ENCODE peak calls at places on chromosomes 11 and 22, in nine cellular contexts. F is Peyer's patch, U is suprapubic skin, P is A549, Z is body of pancreas, C is lower leg skin, O is GM12891, V is spleen, E is IMR-90. N is an unnamed sample.

GRCh38 chr11:26700536-26701235 is 21.2 kb downstream of the SLC5A12 start:
- DNase-seq in F (no peak), U (no peak), P (no peak), Z (no peak), C (no peak), O (no peak), V (no peak), E (no peak), N (no peak)

GRCh38 chr22:44845191-44845590 is 92.8 kb downstream of the ARHGAP8 start:
- DNase-seq in F (no peak), U (no peak), P (no peak), Z (no peak), C (no peak), O (no peak), V (no peak), E (no peak), N (no peak)

GRCh38 chr22:22418163-22418549 is 90.4 kb downstream of the ZNF280B start:
- DNase-seq in F (no peak), U (no peak), P (no peak), Z (no peak), C (no peak), O (no peak), V (no peak), E (no peak), N (no peak)

GRCh38 chr11:128052912-128053641 is 534.3 kb downstream of the ETS1 start:
- DNase-seq in F (no peak), U (no peak), P (no peak), Z (no peak), C (no peak), O (no peak), V (no peak), E (peak), N (no peak)

GRCh38 chr22:35633520-35633919 is 14.7 kb upstream of the APOL6 start:
- DNase-seq in F (no peak), U (no peak), P (no peak), Z (no peak), C (no peak), O (no peak), V (peak), E (no peak), N (no peak)

GRCh38 chr11:61049066-61049382 is 53.3 kb upstream of the CD5 start:
- DNase-seq in F (no peak), U (no peak), P (no peak), Z (no peak), C (no peak), O (no peak), V (no peak), E (no peak), N (no peak)

GRCh38 chr22:41822289-41823057 is 10.4 kb upstream of the SREBF2 start:
- DNase-seq in F (no peak), U (no peak), P (peak), Z (peak), C (no peak), O (no peak), V (no peak), E (peak), N (no peak)

GRCh38 chr11:24457985-24458384 is 38.9 kb upstream of the LUZP2 start:
- DNase-seq in F (no peak), U (no peak), P (no peak), Z (no peak), C (no peak), O (no peak), V (no peak), E (no peak), N (no peak)

GRCh38 chr22:37769056-37769455 is 38.7 kb upstream of the GCAT start:
- DNase-seq in F (no peak), U (no peak), P (no peak), Z (no peak), C (no peak), O (no peak), V (no peak), E (no peak), N (no peak)

GRCh38 chr11:45156731-45157130 is 10.3 kb downstream of the PRDM11 start:
- DNase-seq in F (no peak), U (no peak), P (no peak), Z (no peak), C (no peak), O (no peak), V (peak), E (no peak), N (no peak)

GRCh38 chr11:72292106-72292790 is 48.3 kb upstream of the PHOX2A start:
- DNase-seq in F (no peak), U (no peak), P (no peak), Z (no peak), C (no peak), O (no peak), V (no peak), E (no peak), N (no peak)

GRCh38 chr11:131002145-131002544 is 85.9 kb upstream of the SNX19 start:
- DNase-seq in F (no peak), U (no peak), P (no peak), Z (no peak), C (no peak), O (no peak), V (no peak), E (no peak), N (no peak)

GRCh38 chr11:64037027-64037633 is 1.4 kb downstream of the FLRT1 start:
- DNase-seq in F (no peak), U (no peak), P (no peak), Z (no peak), C (no peak), O (no peak), V (no peak), E (no peak), N (no peak)

GRCh38 chr11:3160252-3161031 is 4.7 kb downstream of the OSBPL5 start:
- DNase-seq in F (peak), U (peak), P (no peak), Z (peak), C (peak), O (no peak), V (peak), E (peak), N (peak)

GRCh38 chr11:104781719-104782376 is 116.4 kb downstream of the CASP12 start:
- DNase-seq in F (no peak), U (no peak), P (no peak), Z (no peak), C (no peak), O (no peak), V (no peak), E (no peak), N (no peak)

GRCh38 chr11:77135069-77135468 is 7.0 kb downstream of the MYO7A start:
- DNase-seq in F (no peak), U (no peak), P (no peak), Z (no peak), C (no peak), O (no peak), V (no peak), E (no peak), N (no peak)

GRCh38 chr11:113161671-113162589 is 152.5 kb upstream of the TTC12 start:
- DNase-seq in F (no peak), U (no peak), P (no peak), Z (peak), C (no peak), O (no peak), V (no peak), E (no peak), N (no peak)

GRCh38 chr11:44315947-44316387 is 6.0 kb upstream of the ALX4 start:
- DNase-seq in F (no peak), U (no peak), P (peak), Z (no peak), C (no peak), O (no peak), V (peak), E (peak), N (no peak)

GRCh38 chr11:3202759-3203158 is 15.9 kb downstream of the MRGPRG start:
- DNase-seq in F (no peak), U (peak), P (no peak), Z (no peak), C (no peak), O (no peak), V (peak), E (no peak), N (no peak)

GRCh38 chr11:5983443-5983842 is 3.3 kb downstream of the OR52L1 start:
- DNase-seq in F (no peak), U (no peak), P (no peak), Z (no peak), C (no peak), O (no peak), V (no peak), E (no peak), N (no peak)

GRCh38 chr22:25388866-25389540 is 169.6 kb downstream of the CRYBB2 start:
- DNase-seq in F (no peak), U (no peak), P (no peak), Z (no peak), C (no peak), O (no peak), V (peak), E (no peak), N (no peak)

GRCh38 chr11:2387266-2387982 is 10.3 kb downstream of the CD81 start:
- DNase-seq in F (no peak), U (no peak), P (no peak), Z (no peak), C (no peak), O (no peak), V (no peak), E (peak), N (no peak)

GRCh38 chr22:50537765-50538164 is 7.9 kb upstream of the KLHDC7B start:
- DNase-seq in F (no peak), U (no peak), P (no peak), Z (no peak), C (no peak), O (no peak), V (peak), E (no peak), N (no peak)

GRCh38 chr11:106961048-106961447 is 57.2 kb downstream of the GUCY1A2 start:
- DNase-seq in F (no peak), U (no peak), P (peak), Z (no peak), C (no peak), O (no peak), V (no peak), E (no peak), N (no peak)

GRCh38 chr11:57402188-57403066 is 12.0 kb upstream of the PRG2 start:
- DNase-seq in F (no peak), U (no peak), P (peak), Z (no peak), C (no peak), O (no peak), V (no peak), E (no peak), N (no peak)

GRCh38 chr11:12273618-12273995 is 103.8 kb upstream of the PARVA start:
- DNase-seq in F (peak), U (peak), P (no peak), Z (no peak), C (no peak), O (no peak), V (no peak), E (no peak), N (no peak)

GRCh38 chr11:2711161-2711560 is 11.4 kb upstream of the KCNQ1OT1 start:
- DNase-seq in F (no peak), U (no peak), P (no peak), Z (no peak), C (no peak), O (no peak), V (no peak), E (no peak), N (no peak)

GRCh38 chr11:17722000-17722643 is 2.8 kb downstream of the MYOD1 start:
- DNase-seq in F (no peak), U (no peak), P (peak), Z (no peak), C (no peak), O (no peak), V (no peak), E (peak), N (peak)

GRCh38 chr11:88849368-88849767 is 216.4 kb downstream of the GRM5 start:
- DNase-seq in F (no peak), U (no peak), P (no peak), Z (no peak), C (no peak), O (no peak), V (no peak), E (peak), N (no peak)
- TF ChIP-seq POLR2A in F (no peak), U (no peak), P (no peak), Z (no peak), C (no peak), O (no peak), V (no peak), E (no peak), N (no peak)

GRCh38 chr11:73396985-73397384 is 20.8 kb downstream of the RELT start:
- DNase-seq in F (peak), U (no peak), P (no peak), Z (no peak), C (no peak), O (no peak), V (no peak), E (no peak), N (peak)

GRCh38 chr11:73396251-73396930 is 20.2 kb downstream of the RELT start:
- DNase-seq in F (peak), U (no peak), P (no peak), Z (no peak), C (no peak), O (no peak), V (no peak), E (no peak), N (peak)

GRCh38 chr11:73393479-73394415 is 17.5 kb downstream of the RELT start:
- DNase-seq in F (peak), U (peak), P (peak), Z (peak), C (peak), O (peak), V (peak), E (peak), N (peak)

GRCh38 chr11:73394416-73395296 is 18.5 kb downstream of the RELT start:
- DNase-seq in F (no peak), U (peak), P (no peak), Z (no peak), C (no peak), O (no peak), V (peak), E (no peak), N (no peak)

GRCh38 chr11:73395297-73396208 is 19.4 kb downstream of the RELT start:
- DNase-seq in F (no peak), U (peak), P (no peak), Z (no peak), C (no peak), O (no peak), V (peak), E (no peak), N (peak)
- TF ChIP-seq POLR2A in F (no peak), U (no peak), P (no peak), Z (no peak), C (no peak), O (peak), V (no peak), E (no peak), N (no peak)

DNA sequence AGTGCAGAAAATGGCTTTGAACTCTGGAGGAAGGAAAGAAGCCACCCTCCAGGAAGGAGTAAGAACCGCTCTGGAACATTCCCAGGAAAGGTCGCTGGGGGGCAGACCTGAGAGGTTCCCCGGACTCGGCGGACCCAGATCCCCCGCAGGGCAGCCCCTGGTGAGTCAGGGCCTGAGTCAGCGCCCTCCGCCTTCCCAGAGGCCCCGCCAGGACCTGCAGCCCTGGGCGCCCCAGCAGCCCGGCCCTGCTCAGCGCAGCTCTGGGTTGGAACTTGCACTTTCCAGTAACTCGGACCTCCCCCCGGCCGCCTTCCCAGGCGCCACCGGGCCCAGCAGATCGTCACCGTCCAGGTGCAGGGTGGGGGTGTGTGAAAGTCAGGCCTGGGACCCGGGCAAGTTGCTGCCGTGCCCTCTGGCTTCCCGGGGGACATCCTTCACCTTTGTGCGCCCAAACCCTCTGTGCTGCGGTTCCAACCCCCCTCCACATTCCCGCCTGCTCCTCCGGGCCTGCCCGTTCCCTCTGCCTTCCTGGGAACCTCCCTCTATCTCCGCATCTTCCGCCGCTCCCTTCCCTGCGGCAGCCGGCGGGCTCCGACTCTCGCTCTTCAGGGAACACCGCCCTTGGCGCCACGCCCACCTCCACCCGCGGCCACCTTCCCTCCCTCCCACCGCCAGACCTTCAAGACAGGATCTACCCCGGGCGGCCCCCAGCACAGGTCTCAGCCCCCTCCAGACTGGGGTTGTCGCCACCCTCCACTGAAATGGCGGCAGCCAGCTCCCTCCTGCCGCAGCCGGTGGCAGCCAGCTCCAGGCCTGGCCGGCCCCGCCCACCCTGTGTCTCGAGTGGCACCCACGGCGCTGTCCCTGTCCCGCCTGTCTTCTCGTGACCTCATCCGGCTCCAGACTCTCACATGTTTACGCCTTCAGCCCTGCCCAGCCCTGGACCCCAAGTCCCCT is 36.8 kb upstream of the WNT7B start:
- DNase-seq in F (peak), U (peak), P (peak), Z (peak), C (peak), O (peak), V (peak), E (peak), N (peak)
- TF ChIP-seq POLR2A in F (peak), U (peak), P (peak), Z (peak), C (no peak), O (no peak), V (no peak), E (peak), N (peak)

GRCh38 chr11:119363874-119364590 is 17.5 kb downstream of the USP2 start:
- DNase-seq in F (peak), U (peak), P (no peak), Z (peak), C (no peak), O (peak), V (peak), E (no peak), N (no peak)
- TF ChIP-seq POLR2A in F (peak), U (no peak), P (no peak), Z (peak), C (no peak), O (no peak), V (no peak), E (no peak), N (peak)

N was measured in gastrocnemius medialis.